ENCODE peak calls at places on chromosomes 1 and 21, in eight cellular contexts. Z is GM12892; K is activated effector memory CD4-positive, alpha-beta T cell treated with Interleukin-2 at 50 U/mL for 16 hours; X is activated CD8-positive, alpha-beta T cell treated with anti-CD3 and anti-CD28 coated beads for 36 hours; D is activated naive CD8-positive, alpha-beta T cell treated with anti-CD3 and anti-CD28 coated beads for 36 hours; F is KG1; A is HAP-1; L is epithelial cell of esophagus. C is an unnamed sample.
A peak's percentile ranks its signal among the peaks of the same experiment; 100 is the strongest.

GRCh38 chr1:116448785-116449385 is 75.8 kb downstream of the ATP1A1 start:
- DNase-seq in Z (no peak), K (no peak), X (no peak), D (no peak), F (no peak), A (no peak), L (no peak), C (peak; percentile 49)

GRCh38 chr1:239237912-239238311 is 148.5 kb upstream of the CHRM3 start:
- DNase-seq in Z (no peak), K (no peak), X (no peak), D (no peak), F (no peak), A (peak; percentile 14), L (no peak), C (no peak)

GRCh38 chr1:113207019-113207418 is 134.0 kb downstream of the LRIG2 start:
- DNase-seq in Z (no peak), K (no peak), X (no peak), D (no peak), F (no peak), A (no peak), L (peak; percentile 19), C (no peak)

GRCh38 chr1:85581138-85581801 is 709 bp downstream of the CCN1 start:
- DNase-seq in Z (peak; percentile 58), K (no peak), X (peak; percentile 72), D (peak; percentile 71), F (peak; percentile 75), A (peak; percentile 86), L (peak; percentile 82), C (peak; percentile 63)

GRCh38 chr1:98662354-98662665 is 789 bp downstream of the SNX7 start:
- DNase-seq in Z (no peak), K (no peak), X (no peak), D (no peak), F (no peak), A (no peak), L (no peak), C (no peak)

GRCh38 chr1:165445388-165445787 is 462 bp upstream of the RXRG start:
- DNase-seq in Z (no peak), K (no peak), X (no peak), D (no peak), F (no peak), A (no peak), L (no peak), C (no peak)

GRCh38 chr21:29175408-29176147 is 45.1 kb downstream of the MAP3K7CL start:
- DNase-seq in Z (no peak), K (no peak), X (no peak), D (no peak), F (no peak), A (no peak), L (no peak), C (no peak)

GRCh38 chr1:183926978-183927377 is 110.5 kb downstream of the COLGALT2 start:
- DNase-seq in Z (no peak), K (no peak), X (no peak), D (no peak), F (no peak), A (no peak), L (no peak), C (no peak)

GRCh38 chr1:27144920-27145661 is 9.8 kb downstream of the SLC9A1 start:
- DNase-seq in Z (no peak), K (no peak), X (no peak), D (no peak), F (no peak), A (no peak), L (no peak), C (no peak)

GRCh38 chr1:1677718-1678580 is 14.6 kb downstream of the SLC35E2B start:
- DNase-seq in Z (peak; percentile 83), K (peak; percentile 60), X (peak; percentile 75), D (peak; percentile 62), F (no peak), A (no peak), L (no peak), C (no peak)

GRCh38 chr1:31335007-31335406 is 37.9 kb downstream of the FABP3 start:
- DNase-seq in Z (no peak), K (no peak), X (no peak), D (no peak), F (no peak), A (no peak), L (peak; percentile 58), C (peak; percentile 53)

GRCh38 chr1:244835276-244836134 is at the start of gene COX20:
- DNase-seq in Z (peak; percentile 57), K (peak; percentile 88), X (peak; percentile 88), D (peak; percentile 86), F (peak; percentile 95), A (peak; percentile 94), L (peak; percentile 89), C (peak; percentile 66)

GRCh38 chr1:1212780-1213152 is 1.2 kb downstream of the TNFRSF4 start:
- DNase-seq in Z (no peak), K (peak; percentile 29), X (peak; percentile 74), D (peak; percentile 64), F (no peak), A (no peak), L (no peak), C (no peak)

GRCh38 chr1:115782571-115783281 is 14.2 kb upstream of the CASQ2 start:
- DNase-seq in Z (no peak), K (no peak), X (no peak), D (no peak), F (no peak), A (peak; percentile 26), L (peak; percentile 98), C (peak; percentile 99)

GRCh38 chr1:148290881-148291280 is 138.8 kb upstream of the NBPF11 start:
- DNase-seq in Z (no peak), K (no peak), X (no peak), D (no peak), F (no peak), A (no peak), L (no peak), C (no peak)

GRCh38 chr21:45050786-45051489 is 23.4 kb upstream of the ADARB1 start:
- DNase-seq in Z (no peak), K (no peak), X (no peak), D (no peak), F (no peak), A (peak; percentile 61), L (no peak), C (no peak)

GRCh38 chr1:212498243-212498642 is 65.5 kb downstream of the NENF start:
- DNase-seq in Z (no peak), K (no peak), X (no peak), D (no peak), F (no peak), A (no peak), L (peak; percentile 96), C (peak; percentile 98)

GRCh38 chr21:42532466-42533181 is 19.0 kb downstream of the SLC37A1 start:
- DNase-seq in Z (peak; percentile 38), K (no peak), X (no peak), D (no peak), F (no peak), A (no peak), L (no peak), C (no peak)

GRCh38 chr1:211018690-211019089 is 115.3 kb downstream of the KCNH1 start:
- DNase-seq in Z (no peak), K (no peak), X (no peak), D (no peak), F (no peak), A (no peak), L (no peak), C (no peak)

GRCh38 chr1:159208460-159208825 is 3.8 kb downstream of the ACKR1 start:
- DNase-seq in Z (no peak), K (no peak), X (no peak), D (no peak), F (no peak), A (no peak), L (no peak), C (no peak)

GRCh38 chr1:9494936-9495758 is 44.1 kb upstream of the SLC25A33 start:
- DNase-seq in Z (peak; percentile 73), K (peak; percentile 47), X (peak; percentile 74), D (peak; percentile 77), F (peak; percentile 11), A (peak; percentile 80), L (peak; percentile 46), C (no peak)

GRCh38 chr1:1075148-1075935 is 1.2 kb upstream of the RNF223 start:
- DNase-seq in Z (no peak), K (no peak), X (no peak), D (no peak), F (no peak), A (no peak), L (no peak), C (no peak)

GRCh38 chr1:235239821-235240220 is 78.8 kb upstream of the RBM34 start:
- DNase-seq in Z (no peak), K (no peak), X (no peak), D (no peak), F (peak; percentile 30), A (no peak), L (no peak), C (no peak)

GRCh38 chr1:246608616-246609376 is 42.5 kb downstream of the CNST start:
- DNase-seq in Z (no peak), K (no peak), X (peak; percentile 64), D (peak; percentile 53), F (peak; percentile 44), A (no peak), L (peak; percentile 92), C (peak; percentile 96)

GRCh38 chr1:224357626-224358124 is 996 bp downstream of the CNIH4 start:
- DNase-seq in Z (no peak), K (no peak), X (no peak), D (no peak), F (peak; percentile 36), A (no peak), L (peak; percentile 69), C (peak; percentile 45)

GRCh38 chr1:206674745-206675175 is 9.9 kb upstream of the MAPKAPK2 start:
- DNase-seq in Z (no peak), K (no peak), X (no peak), D (no peak), F (no peak), A (no peak), L (peak; percentile 98), C (peak; percentile 98)

GRCh38 chr1:13964768-13965167 is 264.8 kb downstream of the PRDM2 start:
- DNase-seq in Z (no peak), K (no peak), X (no peak), D (no peak), F (no peak), A (no peak), L (no peak), C (no peak)

GRCh38 chr1:37056201-37056764 is 22.0 kb upstream of the GRIK3 start:
- DNase-seq in Z (no peak), K (no peak), X (no peak), D (no peak), F (no peak), A (no peak), L (no peak), C (no peak)

GRCh38 chr1:151992345-151993083 is 1.1 kb downstream of the S100A10 start:
- DNase-seq in Z (no peak), K (peak; percentile 12), X (peak; percentile 50), D (peak; percentile 45), F (no peak), A (peak; percentile 86), L (peak; percentile 98), C (peak; percentile 99)

GRCh38 chr1:24022611-24023359 is 42.7 kb upstream of the SRSF10 start:
- DNase-seq in Z (no peak), K (no peak), X (no peak), D (no peak), F (no peak), A (no peak), L (peak; percentile 79), C (peak; percentile 80)

GRCh38 chr1:77031101-77031662 is 163.9 kb downstream of the ST6GALNAC5 start:
- DNase-seq in Z (no peak), K (no peak), X (no peak), D (no peak), F (no peak), A (no peak), L (peak; percentile 67), C (peak; percentile 66)

GRCh38 chr1:1573843-1574720 is 581 bp downstream of the SSU72 start:
- DNase-seq in Z (peak; percentile 81), K (no peak), X (peak; percentile 71), D (peak; percentile 82), F (peak; percentile 18), A (peak; percentile 75), L (peak; percentile 76), C (peak; percentile 48)

GRCh38 chr1:53540604-53541262 is 81.5 kb downstream of the DMRTB1 start:
- DNase-seq in Z (no peak), K (no peak), X (no peak), D (no peak), F (no peak), A (no peak), L (no peak), C (no peak)